ENCODE peak calls at places on chromosomes 3 and 15, in four cellular contexts. U, T, C and R are unnamed samples.

GRCh38 chr3:71680588-71680987 is 44.6 kb downstream of the EIF4E3 start:
- DNase-seq in C (no peak), T (no peak), U (no peak), R (no peak)

GRCh38 chr3:153348457-153349137 is 186.6 kb downstream of the RAP2B start:
- DNase-seq in U (no peak), T (no peak), C (no peak), R (no peak)

GRCh38 chr15:86892774-86893449 is 813.2 kb downstream of the AGBL1 start:
- DNase-seq in T (no peak), C (peak), U (no peak), R (peak)

GRCh38 chr15:96578393-96578792 is 247.9 kb downstream of the NR2F2 start:
- DNase-seq in C (no peak), U (no peak), T (no peak), R (no peak)

GRCh38 chr3:107676469-107677309 is 153.9 kb downstream of the BBX start:
- DNase-seq in C (peak), T (no peak), U (no peak), R (no peak)

GRCh38 chr3:50345586-50345985 is at the start of gene ZMYND10:
- DNase-seq in C (no peak), U (no peak), T (no peak), R (no peak)

GRCh38 chr3:46843508-46843907 is 19.7 kb downstream of the MYL3 start:
- DNase-seq in U (no peak), C (no peak), T (no peak), R (no peak)

GRCh38 chr3:18425641-18426403 is 683 bp upstream of the SATB1 start:
- DNase-seq in C (peak), T (peak), U (no peak), R (no peak)